ENCODE peak calls at places on chromosomes 5 and 9, in five cellular contexts. O is HuH-7; H is CD4-positive, CD25-positive, alpha-beta regulatory T cell; B is MV-4-11; S is activated CD4-positive, alpha-beta T cell treated with anti-CD3 and anti-CD28 coated beads for 48 hours. J is an unnamed sample.

GRCh38 chr9:135074354-135075233 is 12.9 kb upstream of the OLFM1 start:
- DNase-seq in O (no peak), H (no peak), B (no peak), S (no peak), J (no peak)

GRCh38 chr5:143592648-143593047 is 189.2 kb upstream of the NR3C1 start:
- DNase-seq in O (no peak), H (no peak), B (peak), S (no peak), J (no peak)

GRCh38 chr5:146710348-146710747 is 168.2 kb downstream of the PPP2R2B start:
- DNase-seq in O (no peak), H (no peak), B (no peak), S (no peak), J (no peak)

GRCh38 chr9:108565651-108566378 is 290.0 kb downstream of the ACTL7B start:
- DNase-seq in O (peak), H (no peak), B (peak), S (peak), J (no peak)

GRCh38 chr5:77390795-77391194 is 101.3 kb downstream of the WDR41 start:
- DNase-seq in O (peak), H (no peak), B (no peak), S (no peak), J (no peak)

GRCh38 chr5:71601222-71602026 is 14.3 kb downstream of the MCCC2 start:
- DNase-seq in O (peak), H (peak), B (peak), S (peak), J (peak)

GRCh38 chr9:88476491-88477271 is 58.3 kb upstream of the NXNL2 start:
- DNase-seq in O (no peak), H (no peak), B (peak), S (no peak), J (peak)

GRCh38 chr9:105973811-105974407 is 279.6 kb downstream of the TMEM38B start:
- DNase-seq in O (no peak), H (no peak), B (no peak), S (no peak), J (no peak)

GRCh38 chr9:109315480-109315879 is 5.4 kb downstream of the EPB41L4B start:
- DNase-seq in O (no peak), H (no peak), B (peak), S (no peak), J (no peak)

GRCh38 chr9:80836013-80836412 is 853.3 kb downstream of the TLE1 start:
- DNase-seq in O (no peak), H (no peak), B (no peak), S (no peak), J (no peak)

GRCh38 chr5:175883506-175883905 is 12.1 kb downstream of the CPLX2 start:
- DNase-seq in O (no peak), H (no peak), B (no peak), S (no peak), J (no peak)

GRCh38 chr9:111451570-111451969 is 32.6 kb downstream of the ECPAS start:
- DNase-seq in O (no peak), H (no peak), B (no peak), S (no peak), J (no peak)

GRCh38 chr9:87716141-87716540 is 9.8 kb upstream of the CTSL start:
- DNase-seq in O (peak), H (no peak), B (no peak), S (no peak), J (no peak)

GRCh38 chr5:170249360-170249759 is 16.6 kb downstream of the C5orf58 start:
- DNase-seq in O (no peak), H (no peak), B (no peak), S (no peak), J (no peak)

GRCh38 chr5:96881511-96882115 is 5.3 kb downstream of the ERAP2 start:
- DNase-seq in O (no peak), H (no peak), B (peak), S (no peak), J (no peak)

GRCh38 chr5:113119271-113119924 is 142.8 kb downstream of the DCP2 start:
- DNase-seq in O (no peak), H (no peak), B (no peak), S (no peak), J (no peak)

GRCh38 chr9:93949073-93949693 is 6.0 kb downstream of the BARX1 start:
- DNase-seq in O (no peak), H (no peak), B (peak), S (no peak), J (no peak)

GRCh38 chr5:60076746-60077145 is 183.2 kb upstream of the PDE4D start:
- DNase-seq in O (no peak), H (no peak), B (no peak), S (no peak), J (no peak)

GRCh38 chr9:73845539-73845938 is 651.6 kb upstream of the RORB start:
- DNase-seq in O (no peak), H (no peak), B (peak), S (no peak), J (no peak)

GRCh38 chr5:78760411-78761169 is 112.0 kb upstream of the LHFPL2 start:
- DNase-seq in O (no peak), H (no peak), B (peak), S (no peak), J (no peak)

GRCh38 chr5:1004598-1005361 is 3.8 kb upstream of the NKD2 start:
- DNase-seq in O (peak), H (peak), B (peak), S (peak), J (peak)

GRCh38 chr9:265209-265900 is 50.7 kb downstream of the DOCK8 start:
- DNase-seq in O (no peak), H (no peak), B (no peak), S (no peak), J (no peak)

GRCh38 chr5:40649493-40650030 is 30.2 kb upstream of the PTGER4 start:
- DNase-seq in O (no peak), H (peak), B (peak), S (no peak), J (peak)

GRCh38 chr5:160054831-160055230 is 45.9 kb downstream of the TTC1 start:
- DNase-seq in O (no peak), H (no peak), B (no peak), S (no peak), J (no peak)

GRCh38 chr9:127837346-127837745 is 17.1 kb downstream of the ENG start:
- DNase-seq in O (no peak), H (no peak), B (no peak), S (no peak), J (no peak)

GRCh38 chr9:133888048-133888778 is 103.9 kb downstream of the VAV2 start:
- DNase-seq in O (peak), H (no peak), B (no peak), S (no peak), J (no peak)

GRCh38 chr9:89375181-89375760 is 57.0 kb downstream of the SECISBP2 start:
- DNase-seq in O (no peak), H (peak), B (peak), S (no peak), J (peak)

GRCh38 chr5:176542135-176542595 is 5.0 kb upstream of the RNF44 start:
- DNase-seq in O (no peak), H (peak), B (peak), S (peak), J (peak)

GRCh38 chr5:176201811-176202210 is 36.4 kb upstream of the SIMC1 start:
- DNase-seq in O (no peak), H (no peak), B (no peak), S (no peak), J (no peak)

GRCh38 chr5:153222956-153223355 is 267.5 kb upstream of the GRIA1 start:
- DNase-seq in O (no peak), H (no peak), B (no peak), S (no peak), J (no peak)

GRCh38 chr5:73701566-73701965 is 75.6 kb downstream of the ARHGEF28 start:
- DNase-seq in O (no peak), H (no peak), B (no peak), S (no peak), J (no peak)

GRCh38 chr9:79955300-79955699 is 383.5 kb downstream of the TLE4 start:
- DNase-seq in O (no peak), H (no peak), B (peak), S (peak), J (peak)

GRCh38 chr9:23005061-23005690 is 558.6 kb downstream of the DMRTA1 start:
- DNase-seq in O (no peak), H (no peak), B (no peak), S (no peak), J (no peak)

GRCh38 chr5:149036970-149037369 is 25.9 kb downstream of the SH3TC2 start:
- DNase-seq in O (no peak), H (no peak), B (no peak), S (no peak), J (no peak)

GRCh38 chr5:76345582-76345981 is 57.5 kb upstream of the IQGAP2 start:
- DNase-seq in O (no peak), H (no peak), B (no peak), S (no peak), J (no peak)

GRCh38 chr5:110916373-110917049 is 155.0 kb upstream of the TSLP start:
- DNase-seq in O (no peak), H (no peak), B (peak), S (no peak), J (no peak)

GRCh38 chr5:132385321-132386105 is 16.0 kb downstream of the SLC22A5 start:
- DNase-seq in O (peak), H (peak), B (peak), S (peak), J (peak)

GRCh38 chr9:134643306-134643705 is 1.7 kb downstream of the COL5A1 start:
- DNase-seq in O (no peak), H (no peak), B (no peak), S (no peak), J (no peak)

GRCh38 chr9:92971776-92972175 is 24.5 kb downstream of the FGD3 start:
- DNase-seq in O (no peak), H (no peak), B (no peak), S (no peak), J (no peak)

J was measured in immature natural killer cell.